ENCODE peak calls at places on chromosome 6, in six cellular contexts. H is IMR-90, P is mesenchymal stem cell, A is trophoblast cell, W is mesendoderm, R is H1. U is an unnamed sample. For H3K36me3, the result is how much of the 10 kb centered on the place peaks cover.

GRCh38 chr6:102799051-102799450 is 1405.5 kb downstream of the GRIK2 start:
- DNase-seq in H (no peak), P (no peak), R (no peak), A (no peak), W (no peak), U (no peak)

GRCh38 chr6:150200428-150201105 is 57.7 kb downstream of the PPP1R14C start:
- DNase-seq in A (no peak), W (peak), R (no peak), H (no peak), P (no peak), U (no peak)

GRCh38 chr6:106522557-106522956 is 106.7 kb downstream of the RTN4IP1 start:
- DNase-seq in P (no peak), W (no peak), A (no peak), R (no peak), H (no peak), U (no peak)

GRCh38 chr6:1137849-1138248 is 174.0 kb upstream of the FOXQ1 start:
- DNase-seq in W (no peak), H (no peak), P (no peak), A (no peak), R (no peak), U (no peak)

GRCh38 chr6:85484941-85485340 is 35.1 kb downstream of the NT5E start:
- DNase-seq in H (no peak), R (no peak), P (no peak), W (no peak), A (no peak), U (no peak)

GRCh38 chr6:112117554-112117953 is 30.2 kb downstream of the FAM229B start:
- DNase-seq in W (no peak), A (peak), P (peak), H (peak), R (no peak), U (no peak)

GRCh38 chr6:36504982-36505381 is 42.3 kb downstream of the STK38 start:
- DNase-seq in R (no peak), P (no peak), W (no peak), H (peak), A (no peak), U (no peak)

GRCh38 chr6:24856954-24857670 is 58.4 kb upstream of the ARMH2 start:
- DNase-seq in A (no peak), P (no peak), R (no peak), H (no peak), W (no peak), U (no peak)

GRCh38 chr6:37799263-37799644 is 20.3 kb upstream of the ZFAND3 start:
- DNase-seq in W (no peak), A (no peak), R (no peak), P (no peak), H (no peak), U (no peak)

GRCh38 chr6:161444966-161445799 is 171.3 kb upstream of the AGPAT4 start:
- DNase-seq in P (peak), W (no peak), A (no peak), R (no peak), H (peak), U (no peak)

GRCh38 chr6:11275598-11275997 is 43.1 kb upstream of the NEDD9 start:
- DNase-seq in R (no peak), A (no peak), P (no peak), H (no peak), W (no peak), U (no peak)

GRCh38 chr6:148407372-148407771 is 64.7 kb downstream of the SASH1 start:
- DNase-seq in H (peak), W (no peak), A (peak), R (no peak), P (peak), U (no peak)

GRCh38 chr6:169099411-169100202 is 154.0 kb downstream of the THBS2 start:
- DNase-seq in R (peak), P (no peak), H (peak), W (peak), A (peak), U (no peak)

GRCh38 chr6:159852877-159853276 is 37.9 kb upstream of the MAS1 start:
- DNase-seq in H (no peak), A (peak), W (no peak), P (no peak), R (no peak), U (no peak)

GRCh38 chr6:41042167-41042566 is at the start of gene TSPO2:
- DNase-seq in P (no peak), A (no peak), H (no peak), R (no peak), W (no peak), U (no peak)

GRCh38 chr6:167952512-167952859 is 45.0 kb upstream of the KIF25 start:
- DNase-seq in H (no peak), R (no peak), A (no peak), W (no peak), P (no peak), U (no peak)

GRCh38 chr6:166614589-166614988 is 12.5 kb downstream of the RPS6KA2 start:
- DNase-seq in R (no peak), A (no peak), W (peak), P (no peak), H (no peak), U (no peak)

GRCh38 chr6:7108196-7108963 is 619 bp downstream of the RREB1 start:
- DNase-seq in P (peak), W (peak), H (peak), R (peak), A (peak), U (peak)

GRCh38 chr6:154928325-154928922 is 66.7 kb upstream of the TIAM2 start:
- DNase-seq in A (peak), R (peak), H (peak), P (peak), W (peak), U (peak)

GRCh38 chr6:154926366-154926765 is 68.7 kb upstream of the TIAM2 start:
- DNase-seq in A (no peak), R (no peak), P (no peak), H (no peak), W (no peak), U (no peak)

GRCh38 chr6:154923199-154923869 is 71.8 kb upstream of the TIAM2 start:
- DNase-seq in A (peak), W (peak), P (no peak), R (no peak), H (no peak), U (no peak)

GRCh38 chr6:154921482-154921881 is 73.6 kb upstream of the TIAM2 start:
- DNase-seq in H (no peak), R (no peak), W (no peak), P (no peak), A (no peak), U (no peak)

DNA sequence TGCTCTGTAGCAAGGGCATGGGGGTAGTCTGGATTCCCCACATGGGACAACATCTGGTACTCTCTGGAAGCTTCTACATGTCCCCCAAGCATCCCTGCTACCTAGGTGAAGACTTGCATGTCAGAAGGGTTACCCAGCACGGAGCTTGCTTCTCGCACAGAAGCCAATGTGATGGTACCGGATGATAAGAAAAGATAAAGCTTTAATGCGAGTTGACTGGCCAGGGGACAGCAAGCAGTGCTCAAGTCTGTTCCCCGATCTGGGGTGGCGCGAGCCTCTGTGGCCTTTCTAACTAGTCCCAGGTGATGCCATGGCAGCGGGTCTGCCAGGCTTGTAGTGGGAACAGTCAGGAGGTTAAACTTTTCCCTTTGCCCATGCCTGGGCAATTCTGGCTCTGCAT is 70.0 kb upstream of the TIAM2 start:
- DNase-seq in W (peak), H (no peak), P (no peak), R (no peak), A (no peak), U (no peak)
- H3K4me3 ChIP-seq in W (no peak), H (no peak), P (no peak), R (no peak), A (no peak), U (no peak)

GRCh38 chr6:31692886-31693285 is 10.2 kb downstream of the ABHD16A start:
- DNase-seq in W (no peak), R (no peak), H (no peak), P (no peak), A (no peak), U (no peak)
- H3K36me3 ChIP-seq in W (under half), R (under half), H (half or more), P (half or more), A (half or more), U (half or more)

DNA sequence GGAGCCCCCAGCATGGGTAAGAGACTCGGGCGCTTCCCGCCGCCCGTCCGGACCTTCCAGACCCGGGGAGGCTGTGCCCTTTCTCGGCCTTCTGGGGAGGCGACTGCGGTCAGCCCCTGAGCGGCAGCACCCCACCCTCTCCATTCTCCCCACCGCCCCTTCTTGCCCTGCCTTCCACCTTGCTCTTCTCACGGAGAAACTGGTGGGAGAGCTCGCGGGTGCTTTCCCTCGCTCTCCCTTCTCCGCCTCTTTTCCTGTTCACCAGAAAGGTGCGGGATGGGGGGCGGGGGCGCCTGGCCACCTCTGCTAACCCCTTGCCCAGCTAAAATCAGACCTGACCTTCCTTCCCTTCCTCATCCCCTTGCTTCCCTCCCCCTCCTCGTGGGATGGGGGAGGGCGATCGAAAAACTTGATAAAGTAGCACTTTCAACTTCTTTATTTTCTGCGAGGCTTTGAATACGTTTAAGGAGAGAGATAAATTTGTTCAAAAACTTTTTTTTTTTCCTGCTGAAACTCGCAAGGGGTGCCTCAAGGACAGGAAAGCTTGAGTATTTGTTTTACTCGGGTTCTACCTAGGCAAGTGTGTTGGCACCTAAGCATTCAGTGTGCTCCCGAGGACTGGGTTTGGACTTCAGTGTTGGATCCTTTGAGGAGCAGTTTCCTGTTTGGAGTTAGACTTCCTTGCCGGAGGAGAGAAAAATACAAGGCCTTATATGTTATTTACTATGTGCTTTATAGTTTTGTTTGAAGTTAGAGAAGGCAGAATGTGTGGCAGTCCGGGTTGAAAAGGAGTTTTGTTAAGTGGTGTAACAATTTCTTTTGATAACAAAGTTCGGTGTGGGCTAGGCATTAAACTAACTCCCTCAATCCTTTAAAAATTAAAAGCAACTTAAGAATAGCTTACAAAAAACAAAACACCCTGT is 905 bp downstream of the CD2AP start:
- DNase-seq in W (peak), R (peak), H (peak), A (peak), P (peak), U (no peak)
- H3K4ac ChIP-seq in W (peak), R (no peak), H (peak), A (peak), P (peak), U (peak)

GRCh38 chr6:43119456-43119855 is 43.3 kb downstream of the PTK7 start:
- DNase-seq in A (no peak), P (no peak), R (no peak), W (no peak), H (no peak), U (no peak)

GRCh38 chr6:43115365-43115764 is 39.3 kb downstream of the PTK7 start:
- DNase-seq in H (no peak), R (no peak), A (peak), W (peak), P (no peak), U (no peak)

GRCh38 chr6:43113431-43114260 is 37.5 kb downstream of the PTK7 start:
- DNase-seq in R (no peak), A (no peak), H (no peak), W (peak), P (no peak), U (no peak)
- H3K4me3 ChIP-seq in R (no peak), A (no peak), H (no peak), W (no peak), P (no peak), U (no peak)

U was measured in neuronal stem cell.